ENCODE peak calls at places on chromosomes 4 and X, in four cellular contexts. One of them, this sample, is unnamed.
A peak's percentile ranks its signal among the peaks of the same experiment; 100 is the strongest.

GRCh38 chr4:24470681-24471622 is 113.4 kb downstream of the DHX15 start:
- DNase-seq in stimulated activated CD8-positive, alpha-beta memory T cell treated with anti-CD3 and anti-CD28 coated beads, Interleukin-4, amount 100 ng/mL, for 24 hours: peak; percentile 11
- DNase-seq in BE2C: peak; percentile 12
- DNase-seq in CD4-positive, alpha-beta T cell: no peak
- DNase-seq in this sample: peak; percentile 46

GRCh38 chr4:178632415-178632814 is 1190.2 kb upstream of the AGA start:
- DNase-seq in stimulated activated CD8-positive, alpha-beta memory T cell treated with anti-CD3 and anti-CD28 coated beads, Interleukin-4, amount 100 ng/mL, for 24 hours: no peak
- DNase-seq in BE2C: peak; percentile 72
- DNase-seq in CD4-positive, alpha-beta T cell: no peak
- DNase-seq in this sample: no peak

GRCh38 chr4:105588252-105588651 is 35.8 kb downstream of the ARHGEF38 start:
- DNase-seq in stimulated activated CD8-positive, alpha-beta memory T cell treated with anti-CD3 and anti-CD28 coated beads, Interleukin-4, amount 100 ng/mL, for 24 hours: no peak
- DNase-seq in BE2C: no peak
- DNase-seq in CD4-positive, alpha-beta T cell: no peak
- DNase-seq in this sample: no peak

GRCh38 chr4:185343726-185344581 is 51.8 kb downstream of the LRP2BP start:
- DNase-seq in stimulated activated CD8-positive, alpha-beta memory T cell treated with anti-CD3 and anti-CD28 coated beads, Interleukin-4, amount 100 ng/mL, for 24 hours: no peak
- DNase-seq in BE2C: peak; percentile 58
- DNase-seq in CD4-positive, alpha-beta T cell: no peak
- DNase-seq in this sample: peak; percentile 68

GRCh38 chr4:67935888-67936287 is 27.4 kb downstream of the TMPRSS11A start:
- DNase-seq in stimulated activated CD8-positive, alpha-beta memory T cell treated with anti-CD3 and anti-CD28 coated beads, Interleukin-4, amount 100 ng/mL, for 24 hours: no peak
- DNase-seq in BE2C: no peak
- DNase-seq in CD4-positive, alpha-beta T cell: no peak
- DNase-seq in this sample: no peak

GRCh38 chr4:38509551-38509950 is 154.4 kb upstream of the KLF3 start:
- DNase-seq in stimulated activated CD8-positive, alpha-beta memory T cell treated with anti-CD3 and anti-CD28 coated beads, Interleukin-4, amount 100 ng/mL, for 24 hours: no peak
- DNase-seq in BE2C: no peak
- DNase-seq in CD4-positive, alpha-beta T cell: peak; percentile 35
- DNase-seq in this sample: no peak

GRCh38 chr4:150906987-150907633 is 108.0 kb downstream of the LRBA start:
- DNase-seq in stimulated activated CD8-positive, alpha-beta memory T cell treated with anti-CD3 and anti-CD28 coated beads, Interleukin-4, amount 100 ng/mL, for 24 hours: no peak
- DNase-seq in BE2C: no peak
- DNase-seq in CD4-positive, alpha-beta T cell: no peak
- DNase-seq in this sample: no peak

GRCh38 chr4:170399894-170400293 is 310.1 kb upstream of the AADAT start:
- DNase-seq in stimulated activated CD8-positive, alpha-beta memory T cell treated with anti-CD3 and anti-CD28 coated beads, Interleukin-4, amount 100 ng/mL, for 24 hours: no peak
- DNase-seq in BE2C: no peak
- DNase-seq in CD4-positive, alpha-beta T cell: no peak
- DNase-seq in this sample: no peak

GRCh38 chrX:40120838-40121580 is 23.3 kb upstream of the BCOR start:
- DNase-seq in stimulated activated CD8-positive, alpha-beta memory T cell treated with anti-CD3 and anti-CD28 coated beads, Interleukin-4, amount 100 ng/mL, for 24 hours: no peak
- DNase-seq in BE2C: no peak
- DNase-seq in CD4-positive, alpha-beta T cell: no peak
- DNase-seq in this sample: no peak

GRCh38 chr4:150007512-150007911 is 70.7 kb upstream of the DCLK2 start:
- DNase-seq in stimulated activated CD8-positive, alpha-beta memory T cell treated with anti-CD3 and anti-CD28 coated beads, Interleukin-4, amount 100 ng/mL, for 24 hours: no peak
- DNase-seq in BE2C: no peak
- DNase-seq in CD4-positive, alpha-beta T cell: no peak
- DNase-seq in this sample: no peak

GRCh38 chr4:48180234-48180633 is 46.2 kb upstream of the TXK start:
- DNase-seq in stimulated activated CD8-positive, alpha-beta memory T cell treated with anti-CD3 and anti-CD28 coated beads, Interleukin-4, amount 100 ng/mL, for 24 hours: no peak
- DNase-seq in BE2C: no peak
- DNase-seq in CD4-positive, alpha-beta T cell: no peak
- DNase-seq in this sample: no peak

GRCh38 chr4:9904976-9905587 is 116.2 kb downstream of the SLC2A9 start:
- DNase-seq in stimulated activated CD8-positive, alpha-beta memory T cell treated with anti-CD3 and anti-CD28 coated beads, Interleukin-4, amount 100 ng/mL, for 24 hours: no peak
- DNase-seq in BE2C: no peak
- DNase-seq in CD4-positive, alpha-beta T cell: no peak
- DNase-seq in this sample: no peak

GRCh38 chr4:137524642-137525384 is 7.5 kb downstream of the PCDH18 start:
- DNase-seq in stimulated activated CD8-positive, alpha-beta memory T cell treated with anti-CD3 and anti-CD28 coated beads, Interleukin-4, amount 100 ng/mL, for 24 hours: no peak
- DNase-seq in BE2C: no peak
- DNase-seq in CD4-positive, alpha-beta T cell: no peak
- DNase-seq in this sample: no peak

GRCh38 chr4:176339936-176340761 is 20.4 kb downstream of the SPCS3 start:
- DNase-seq in stimulated activated CD8-positive, alpha-beta memory T cell treated with anti-CD3 and anti-CD28 coated beads, Interleukin-4, amount 100 ng/mL, for 24 hours: no peak
- DNase-seq in BE2C: no peak
- DNase-seq in CD4-positive, alpha-beta T cell: no peak
- DNase-seq in this sample: no peak

GRCh38 chr4:11748169-11748872 is 319.6 kb upstream of the HS3ST1 start:
- DNase-seq in stimulated activated CD8-positive, alpha-beta memory T cell treated with anti-CD3 and anti-CD28 coated beads, Interleukin-4, amount 100 ng/mL, for 24 hours: no peak
- DNase-seq in BE2C: no peak
- DNase-seq in CD4-positive, alpha-beta T cell: no peak
- DNase-seq in this sample: no peak

GRCh38 chr4:128481752-128482480 is 194.3 kb upstream of the PGRMC2 start:
- DNase-seq in stimulated activated CD8-positive, alpha-beta memory T cell treated with anti-CD3 and anti-CD28 coated beads, Interleukin-4, amount 100 ng/mL, for 24 hours: no peak
- DNase-seq in BE2C: no peak
- DNase-seq in CD4-positive, alpha-beta T cell: no peak
- DNase-seq in this sample: no peak

GRCh38 chrX:26922278-26922677 is 540.9 kb downstream of the PPP4R3C start:
- DNase-seq in stimulated activated CD8-positive, alpha-beta memory T cell treated with anti-CD3 and anti-CD28 coated beads, Interleukin-4, amount 100 ng/mL, for 24 hours: no peak
- DNase-seq in BE2C: no peak
- DNase-seq in CD4-positive, alpha-beta T cell: no peak
- DNase-seq in this sample: no peak

GRCh38 chr4:164012396-164013027 is 518.0 kb downstream of the TMA16 start:
- DNase-seq in stimulated activated CD8-positive, alpha-beta memory T cell treated with anti-CD3 and anti-CD28 coated beads, Interleukin-4, amount 100 ng/mL, for 24 hours: no peak
- DNase-seq in BE2C: peak; percentile 5
- DNase-seq in CD4-positive, alpha-beta T cell: peak; percentile 5
- DNase-seq in this sample: peak; percentile 77

GRCh38 chr4:108031427-108032083 is 41.9 kb downstream of the HADH start:
- DNase-seq in stimulated activated CD8-positive, alpha-beta memory T cell treated with anti-CD3 and anti-CD28 coated beads, Interleukin-4, amount 100 ng/mL, for 24 hours: no peak
- DNase-seq in BE2C: no peak
- DNase-seq in CD4-positive, alpha-beta T cell: no peak
- DNase-seq in this sample: no peak

GRCh38 chrX:13569479-13570244 is at the start of gene EGFL6:
- DNase-seq in stimulated activated CD8-positive, alpha-beta memory T cell treated with anti-CD3 and anti-CD28 coated beads, Interleukin-4, amount 100 ng/mL, for 24 hours: no peak
- DNase-seq in BE2C: no peak
- DNase-seq in CD4-positive, alpha-beta T cell: no peak
- DNase-seq in this sample: no peak